ENCODE peak calls at places on chromosomes 16 and 17, in eight cellular contexts. M is iPS DF 6.9; B is RPMI8226; W is GDM1; E is stimulated activated CD8-positive, alpha-beta memory T cell treated with anti-CD3 and anti-CD28 coated beads, Interleukin-4, amount 100 ng/mL, for 1 hour; A is amygdala; S is fibroblast of mammary gland; N is A549. C is an unnamed sample.

GRCh38 chr16:11148045-11148444 is 108.0 kb downstream of the SOCS1 start:
- DNase-seq in E (no peak), S (no peak), B (no peak), A (no peak), M (no peak), N (no peak), W (no peak), C (no peak)

GRCh38 chr16:24255446-24256352 is at the start of gene CACNG3:
- DNase-seq in S (peak; percentile 10), E (no peak), A (peak; percentile 64), W (peak; percentile 43), N (peak; percentile 10), M (peak; percentile 57), B (peak; percentile 86), C (no peak)

GRCh38 chr16:88784856-88785105 is 239 bp downstream of the PIEZO1 start:
- DNase-seq in B (no peak), N (no peak), S (no peak), W (no peak), M (no peak), A (no peak), E (no peak), C (no peak)

GRCh38 chr17:80431246-80432195 is 16.6 kb downstream of the ENDOV start:
- DNase-seq in B (no peak), M (no peak), S (no peak), W (no peak), A (no peak), N (no peak), E (no peak), C (no peak)

GRCh38 chr16:10961231-10961630 is 16.9 kb downstream of the CLEC16A start:
- DNase-seq in W (no peak), M (no peak), B (no peak), E (no peak), A (no peak), S (peak; percentile 92), N (no peak), C (no peak)

GRCh38 chr17:34378664-34379101 is 15.7 kb upstream of the CCL1 start:
- DNase-seq in A (no peak), S (no peak), N (no peak), E (no peak), B (peak; percentile 84), M (no peak), W (peak; percentile 45), C (no peak)

GRCh38 chr17:11627301-11627700 is 29.0 kb downstream of the DNAH9 start:
- DNase-seq in N (no peak), W (no peak), M (no peak), E (no peak), A (no peak), B (no peak), S (no peak), C (no peak)

GRCh38 chr16:87316923-87317765 is at the start of gene C16orf95:
- DNase-seq in E (peak; percentile 96), M (peak; percentile 87), N (peak; percentile 99), A (peak; percentile 95), W (peak; percentile 75), B (peak; percentile 93), S (peak; percentile 93), C (peak; percentile 76)

GRCh38 chr17:76077582-76078110 is 1.3 kb upstream of the ZACN start:
- DNase-seq in E (no peak), B (no peak), N (peak; percentile 54), M (no peak), S (no peak), W (no peak), A (no peak), C (no peak)

GRCh38 chr17:39101139-39101538 is 50.3 kb downstream of the PLXDC1 start:
- DNase-seq in M (no peak), N (no peak), E (no peak), B (no peak), W (no peak), S (no peak), A (no peak), C (no peak)

GRCh38 chr17:50598487-50598886 is 36.2 kb upstream of the ABCC3 start:
- DNase-seq in M (no peak), W (no peak), N (no peak), A (no peak), E (no peak), B (peak; percentile 33), S (no peak), C (no peak)

GRCh38 chr16:47143677-47144558 is at the start of gene NETO2:
- DNase-seq in N (peak; percentile 61), S (peak; percentile 49), M (no peak), W (peak; percentile 47), E (peak; percentile 27), B (peak; percentile 87), A (peak; percentile 47), C (peak; percentile 19)

GRCh38 chr16:86100205-86101134 is 201.5 kb downstream of the IRF8 start:
- DNase-seq in B (no peak), S (no peak), E (no peak), A (no peak), M (no peak), W (no peak), N (no peak), C (no peak)

GRCh38 chr16:4515611-4516233 is 22.9 kb downstream of the CDIP1 start:
- DNase-seq in E (no peak), B (peak; percentile 90), N (no peak), S (no peak), W (peak; percentile 81), M (no peak), A (no peak), C (no peak)